ENCODE peak calls at places on chromosome 7, in eight cellular contexts. Q, Y, W, S, M, V, X and T are unnamed samples.

GRCh38 chr7:141866974-141867373 is 25.7 kb upstream of the PRSS37 start:
- DNase-seq in Q (no peak), Y (no peak), W (no peak), S (no peak), M (no peak), V (no peak), X (no peak), T (no peak)

GRCh38 chr7:158296798-158297104 is 290.9 kb downstream of the PTPRN2 start:
- DNase-seq in Q (no peak), Y (no peak), W (no peak), S (no peak), M (no peak), V (no peak), X (no peak), T (no peak)

GRCh38 chr7:92809397-92810241 is 26.8 kb downstream of the CDK6 start:
- DNase-seq in Q (no peak), Y (no peak), W (no peak), S (peak), M (peak), V (no peak), X (peak), T (peak)

GRCh38 chr7:84232653-84233052 is 38.1 kb upstream of the SEMA3A start:
- DNase-seq in Q (no peak), Y (no peak), W (no peak), S (no peak), M (peak), V (no peak), X (no peak), T (no peak)

GRCh38 chr7:50793115-50793946 is 10.6 kb upstream of the GRB10 start:
- DNase-seq in Q (peak), Y (peak), W (no peak), S (no peak), M (peak), V (no peak), X (no peak), T (peak)

GRCh38 chr7:19747740-19748339 is 25.6 kb downstream of the TMEM196 start:
- DNase-seq in Q (no peak), Y (no peak), W (no peak), S (no peak), M (peak), V (no peak), X (no peak), T (peak)

GRCh38 chr7:69699949-69700715 is 101.9 kb downstream of the AUTS2 start:
- DNase-seq in Q (no peak), Y (no peak), W (no peak), S (no peak), M (no peak), V (no peak), X (peak), T (no peak)

GRCh38 chr7:76011437-76011836 is 17.0 kb upstream of the TMEM120A start:
- DNase-seq in Q (no peak), Y (no peak), W (no peak), S (no peak), M (peak), V (no peak), X (no peak), T (no peak)

GRCh38 chr7:151631149-151631967 is 111.7 kb upstream of the RHEB start:
- DNase-seq in Q (no peak), Y (no peak), W (no peak), S (no peak), M (no peak), V (no peak), X (no peak), T (peak)

GRCh38 chr7:152909683-152910544 is 150.4 kb downstream of the ACTR3B start:
- DNase-seq in Q (no peak), Y (peak), W (no peak), S (no peak), M (no peak), V (no peak), X (no peak), T (no peak)

GRCh38 chr7:30907527-30908267 is 4.0 kb upstream of the AQP1 start:
- DNase-seq in Q (no peak), Y (no peak), W (no peak), S (no peak), M (no peak), V (no peak), X (no peak), T (no peak)

GRCh38 chr7:116210345-116211005 is at the start of gene TES:
- DNase-seq in Q (peak), Y (peak), W (no peak), S (no peak), M (peak), V (no peak), X (no peak), T (no peak)

GRCh38 chr7:112422842-112423496 is 27.3 kb upstream of the IFRD1 start:
- DNase-seq in Q (peak), Y (peak), W (no peak), S (peak), M (peak), V (no peak), X (peak), T (peak)

GRCh38 chr7:100613447-100614185 is 1.3 kb downstream of the MOSPD3 start:
- DNase-seq in Q (no peak), Y (no peak), W (no peak), S (peak), M (no peak), V (no peak), X (no peak), T (peak)

GRCh38 chr7:44796034-44796503 is 412 bp upstream of the PPIA start:
- DNase-seq in Q (no peak), Y (no peak), W (no peak), S (peak), M (peak), V (no peak), X (no peak), T (no peak)

GRCh38 chr7:2225336-2225735 is 7.4 kb downstream of the MAD1L1 start:
- DNase-seq in Q (no peak), Y (no peak), W (no peak), S (no peak), M (no peak), V (no peak), X (no peak), T (no peak)

GRCh38 chr7:116911799-116912198 is 41.5 kb upstream of the ST7 start:
- DNase-seq in Q (no peak), Y (no peak), W (no peak), S (peak), M (no peak), V (no peak), X (no peak), T (no peak)

GRCh38 chr7:34333925-34334324 is 324.1 kb upstream of the NPSR1 start:
- DNase-seq in Q (no peak), Y (no peak), W (no peak), S (no peak), M (no peak), V (no peak), X (no peak), T (no peak)

GRCh38 chr7:7395785-7396184 is 139.9 kb downstream of the COL28A1 start:
- DNase-seq in Q (no peak), Y (no peak), W (no peak), S (no peak), M (no peak), V (no peak), X (no peak), T (no peak)

GRCh38 chr7:12467837-12468236 is 64.2 kb upstream of the VWDE start:
- DNase-seq in Q (no peak), Y (no peak), W (no peak), S (no peak), M (no peak), V (no peak), X (no peak), T (no peak)

GRCh38 chr7:28984631-28985030 is 26.5 kb upstream of the TRIL start:
- DNase-seq in Q (peak), Y (no peak), W (no peak), S (peak), M (peak), V (peak), X (peak), T (peak)

GRCh38 chr7:132251327-132251659 is 325.0 kb downstream of the PLXNA4 start:
- DNase-seq in Q (peak), Y (peak), W (peak), S (no peak), M (peak), V (peak), X (no peak), T (no peak)

GRCh38 chr7:116211006-116211912 is 920 bp downstream of the TES start:
- DNase-seq in Q (peak), Y (peak), W (no peak), S (peak), M (peak), V (no peak), X (no peak), T (peak)

GRCh38 chr7:90945104-90945752 is 319.0 kb upstream of the FZD1 start:
- DNase-seq in Q (no peak), Y (no peak), W (no peak), S (no peak), M (peak), V (no peak), X (no peak), T (no peak)

GRCh38 chr7:117652943-117653700 is 173.3 kb downstream of the CFTR start:
- DNase-seq in Q (no peak), Y (no peak), W (no peak), S (no peak), M (no peak), V (no peak), X (no peak), T (no peak)

GRCh38 chr7:17095001-17095574 is 203.4 kb upstream of the AHR start:
- DNase-seq in Q (no peak), Y (no peak), W (no peak), S (no peak), M (peak), V (no peak), X (no peak), T (no peak)

GRCh38 chr7:83410989-83411591 is 237.8 kb downstream of the SEMA3E start:
- DNase-seq in Q (no peak), Y (no peak), W (no peak), S (peak), M (peak), V (no peak), X (peak), T (peak)

GRCh38 chr7:128444242-128444641 is 11.4 kb upstream of the HILPDA start:
- DNase-seq in Q (no peak), Y (no peak), W (no peak), S (no peak), M (no peak), V (no peak), X (no peak), T (no peak)

GRCh38 chr7:41822259-41822658 is 119.4 kb upstream of the INHBA start:
- DNase-seq in Q (no peak), Y (no peak), W (no peak), S (no peak), M (no peak), V (no peak), X (no peak), T (no peak)

GRCh38 chr7:44163591-44163990 is 22.5 kb upstream of the MYL7 start:
- DNase-seq in Q (no peak), Y (no peak), W (no peak), S (no peak), M (peak), V (no peak), X (no peak), T (no peak)

GRCh38 chr7:136303162-136303561 is 326.0 kb upstream of the MTPN start:
- DNase-seq in Q (no peak), Y (no peak), W (no peak), S (peak), M (no peak), V (no peak), X (no peak), T (peak)

GRCh38 chr7:81233208-81233940 is 314.5 kb upstream of the SEMA3C start:
- DNase-seq in Q (no peak), Y (no peak), W (no peak), S (no peak), M (peak), V (no peak), X (peak), T (no peak)